ENCODE peak calls at places on chromosomes 3 and 15, in five cellular contexts. One of them, this sample, is unnamed.

GRCh38 chr3:65019412-65020093 is 331.8 kb upstream of the ADAMTS9 start:
- DNase-seq in fibroblast of lung: peak
- DNase-seq in H1: no peak
- DNase-seq in GM23248: no peak
- DNase-seq in AG10803: no peak
- DNase-seq in this sample: no peak

GRCh38 chr3:28171962-28172361 is 69.5 kb upstream of the CMC1 start:
- DNase-seq in GM23248: no peak
- DNase-seq in fibroblast of lung: no peak
- DNase-seq in H1: no peak
- DNase-seq in AG10803: no peak
- DNase-seq in this sample: no peak

GRCh38 chr15:39154136-39154770 is 426.6 kb upstream of the THBS1 start:
- DNase-seq in fibroblast of lung: no peak
- DNase-seq in AG10803: no peak
- DNase-seq in H1: no peak
- DNase-seq in GM23248: no peak
- DNase-seq in this sample: no peak

GRCh38 chr3:98556164-98557130 is 24.7 kb downstream of the GPR15 start:
- DNase-seq in AG10803: no peak
- DNase-seq in H1: no peak
- DNase-seq in fibroblast of lung: peak
- DNase-seq in GM23248: peak
- DNase-seq in this sample: no peak

GRCh38 chr3:169090559-169090958 is 573.0 kb downstream of the MECOM start:
- DNase-seq in GM23248: no peak
- DNase-seq in AG10803: peak
- DNase-seq in fibroblast of lung: peak
- DNase-seq in H1: no peak
- DNase-seq in this sample: no peak

GRCh38 chr3:177760803-177761202 is 563.5 kb upstream of the TBL1XR1 start:
- DNase-seq in GM23248: peak
- DNase-seq in fibroblast of lung: peak
- DNase-seq in H1: no peak
- DNase-seq in AG10803: peak
- DNase-seq in this sample: no peak

GRCh38 chr15:36810656-36811449 is 231.4 kb downstream of the CDIN1 start:
- DNase-seq in AG10803: no peak
- DNase-seq in fibroblast of lung: no peak
- DNase-seq in GM23248: no peak
- DNase-seq in H1: no peak
- DNase-seq in this sample: no peak

GRCh38 chr15:66622677-66623076 is 56.9 kb upstream of the LCTL start:
- DNase-seq in H1: no peak
- DNase-seq in GM23248: peak
- DNase-seq in AG10803: peak
- DNase-seq in fibroblast of lung: no peak
- DNase-seq in this sample: peak

GRCh38 chr3:46096336-46096735 is 69.1 kb upstream of the XCR1 start:
- DNase-seq in GM23248: peak
- DNase-seq in H1: no peak
- DNase-seq in AG10803: no peak
- DNase-seq in fibroblast of lung: peak
- DNase-seq in this sample: peak

GRCh38 chr15:66754789-66755188 is 52.8 kb downstream of the SMAD6 start:
- DNase-seq in H1: no peak
- DNase-seq in GM23248: no peak
- DNase-seq in AG10803: no peak
- DNase-seq in fibroblast of lung: no peak
- DNase-seq in this sample: no peak

GRCh38 chr15:43518073-43518761 is 809 bp downstream of the MAP1A start:
- DNase-seq in GM23248: peak
- DNase-seq in fibroblast of lung: peak
- DNase-seq in AG10803: peak
- DNase-seq in H1: peak
- DNase-seq in this sample: no peak

GRCh38 chr15:89068325-89068784 is 19.9 kb upstream of the ABHD2 start:
- DNase-seq in AG10803: peak
- DNase-seq in H1: no peak
- DNase-seq in fibroblast of lung: peak
- DNase-seq in GM23248: peak
- DNase-seq in this sample: peak

GRCh38 chr15:66269326-66270090 is 16.0 kb upstream of the MEGF11 start:
- DNase-seq in GM23248: peak
- DNase-seq in AG10803: peak
- DNase-seq in fibroblast of lung: peak
- DNase-seq in H1: no peak
- DNase-seq in this sample: peak

GRCh38 chr15:40342421-40343313 is 1.9 kb upstream of the CCDC9B start:
- DNase-seq in AG10803: no peak
- DNase-seq in fibroblast of lung: peak
- DNase-seq in H1: no peak
- DNase-seq in GM23248: peak
- DNase-seq in this sample: peak

GRCh38 chr15:77656294-77656693 is 23.6 kb upstream of the LINGO1 start:
- DNase-seq in fibroblast of lung: no peak
- DNase-seq in AG10803: no peak
- DNase-seq in GM23248: no peak
- DNase-seq in H1: no peak
- DNase-seq in this sample: no peak

GRCh38 chr3:196638922-196639516 is 475 bp upstream of the NRROS start:
- DNase-seq in H1: no peak
- DNase-seq in fibroblast of lung: no peak
- DNase-seq in AG10803: no peak
- DNase-seq in GM23248: peak
- DNase-seq in this sample: no peak

GRCh38 chr3:12479919-12480425 is 4.3 kb upstream of the TSEN2 start:
- DNase-seq in fibroblast of lung: peak
- DNase-seq in AG10803: peak
- DNase-seq in H1: peak
- DNase-seq in GM23248: peak
- DNase-seq in this sample: peak

GRCh38 chr3:99118381-99118780 is 216.9 kb upstream of the DCBLD2 start:
- DNase-seq in H1: no peak
- DNase-seq in fibroblast of lung: peak
- DNase-seq in AG10803: peak
- DNase-seq in GM23248: peak
- DNase-seq in this sample: no peak

GRCh38 chr3:9727041-9727595 is 4.4 kb upstream of the BRPF1 start:
- DNase-seq in AG10803: no peak
- DNase-seq in H1: peak
- DNase-seq in fibroblast of lung: no peak
- DNase-seq in GM23248: peak
- DNase-seq in this sample: no peak

GRCh38 chr3:171614318-171614967 is 154.2 kb upstream of the TNIK start:
- DNase-seq in fibroblast of lung: peak
- DNase-seq in GM23248: peak
- DNase-seq in AG10803: no peak
- DNase-seq in H1: peak
- DNase-seq in this sample: peak

GRCh38 chr3:52405066-52405465 is 39.8 kb downstream of the SEMA3G start:
- DNase-seq in AG10803: no peak
- DNase-seq in GM23248: no peak
- DNase-seq in H1: no peak
- DNase-seq in fibroblast of lung: no peak
- DNase-seq in this sample: no peak

GRCh38 chr3:42652611-42653302 is 740 bp upstream of the ZBTB47 start:
- DNase-seq in GM23248: peak
- DNase-seq in AG10803: peak
- DNase-seq in H1: peak
- DNase-seq in fibroblast of lung: peak
- DNase-seq in this sample: peak

GRCh38 chr3:132637590-132637989 is 22.0 kb downstream of the ACAD11 start:
- DNase-seq in H1: no peak
- DNase-seq in AG10803: peak
- DNase-seq in GM23248: peak
- DNase-seq in fibroblast of lung: peak
- DNase-seq in this sample: peak

GRCh38 chr15:82530606-82531379 is 9.5 kb downstream of the RPS17 start:
- DNase-seq in fibroblast of lung: peak
- DNase-seq in H1: peak
- DNase-seq in GM23248: peak
- DNase-seq in AG10803: peak
- DNase-seq in this sample: peak

GRCh38 chr3:179750720-179751328 is 98.0 kb downstream of the USP13 start:
- DNase-seq in H1: no peak
- DNase-seq in GM23248: peak
- DNase-seq in fibroblast of lung: peak
- DNase-seq in AG10803: peak
- DNase-seq in this sample: peak

GRCh38 chr3:17805461-17805940 is 63.1 kb upstream of the TBC1D5 start:
- DNase-seq in AG10803: no peak
- DNase-seq in H1: no peak
- DNase-seq in GM23248: no peak
- DNase-seq in fibroblast of lung: no peak
- DNase-seq in this sample: no peak

GRCh38 chr3:110149763-110150162 is 812.4 kb upstream of the DPPA4 start:
- DNase-seq in H1: no peak
- DNase-seq in AG10803: peak
- DNase-seq in GM23248: peak
- DNase-seq in fibroblast of lung: no peak
- DNase-seq in this sample: no peak

GRCh38 chr15:57313134-57313483 is 63.2 kb upstream of the CGNL1 start:
- DNase-seq in fibroblast of lung: no peak
- DNase-seq in H1: no peak
- DNase-seq in AG10803: no peak
- DNase-seq in GM23248: no peak
- DNase-seq in this sample: no peak

GRCh38 chr3:147422226-147422933 is 13.2 kb downstream of the ZIC1 start:
- DNase-seq in H1: no peak
- DNase-seq in fibroblast of lung: no peak
- DNase-seq in AG10803: no peak
- DNase-seq in GM23248: no peak
- DNase-seq in this sample: no peak

GRCh38 chr3:147422934-147423599 is 13.9 kb downstream of the ZIC1 start:
- DNase-seq in AG10803: no peak
- DNase-seq in H1: no peak
- DNase-seq in fibroblast of lung: no peak
- DNase-seq in GM23248: peak
- DNase-seq in this sample: no peak

GRCh38 chr3:147423601-147424324 is 14.6 kb downstream of the ZIC1 start:
- DNase-seq in GM23248: no peak
- DNase-seq in H1: no peak
- DNase-seq in AG10803: no peak
- DNase-seq in fibroblast of lung: no peak
- DNase-seq in this sample: no peak

GRCh38 chr3:147421184-147421912 is 12.2 kb downstream of the ZIC1 start:
- DNase-seq in H1: peak
- DNase-seq in GM23248: peak
- DNase-seq in AG10803: no peak
- DNase-seq in fibroblast of lung: no peak
- DNase-seq in this sample: no peak

DNA sequence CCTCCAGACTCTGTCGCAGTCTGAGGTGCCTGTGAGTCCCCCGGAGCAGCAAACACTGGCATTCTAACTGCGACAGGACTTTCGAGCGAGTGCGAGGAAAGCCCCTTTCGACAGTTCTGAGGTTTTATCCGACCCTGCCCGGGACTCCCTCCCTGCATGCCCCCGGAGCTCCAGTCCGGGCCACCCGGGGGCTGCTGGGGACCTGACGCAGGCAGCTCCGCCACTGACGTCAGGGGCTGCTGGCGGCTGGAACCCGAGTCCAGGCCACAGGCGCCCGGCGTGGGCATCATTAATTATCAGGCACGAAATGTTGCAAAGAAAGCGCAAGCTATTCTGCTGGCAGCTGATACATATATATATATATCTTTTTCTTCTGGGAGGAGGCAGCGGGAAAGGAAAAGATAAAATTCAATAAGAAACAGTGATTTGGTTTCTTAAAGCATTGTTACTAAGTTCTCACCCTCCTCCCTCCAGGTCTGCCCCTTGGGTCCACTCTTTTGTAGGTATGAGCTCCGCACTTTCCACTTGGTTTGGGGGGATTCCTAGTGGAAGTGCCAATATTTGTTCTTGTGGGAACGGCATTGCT is 15.3 kb downstream of the ZIC1 start:
- DNase-seq in GM23248: no peak
- DNase-seq in H1: peak
- DNase-seq in AG10803: no peak
- DNase-seq in fibroblast of lung: no peak
- DNase-seq in this sample: no peak
- H3K4me3 ChIP-seq in GM23248: no peak
- H3K4me3 ChIP-seq in H1: peak
- H3K4me3 ChIP-seq in AG10803: no peak
- H3K4me3 ChIP-seq in fibroblast of lung: no peak
- H3K4me3 ChIP-seq in this sample: no peak

DNA sequence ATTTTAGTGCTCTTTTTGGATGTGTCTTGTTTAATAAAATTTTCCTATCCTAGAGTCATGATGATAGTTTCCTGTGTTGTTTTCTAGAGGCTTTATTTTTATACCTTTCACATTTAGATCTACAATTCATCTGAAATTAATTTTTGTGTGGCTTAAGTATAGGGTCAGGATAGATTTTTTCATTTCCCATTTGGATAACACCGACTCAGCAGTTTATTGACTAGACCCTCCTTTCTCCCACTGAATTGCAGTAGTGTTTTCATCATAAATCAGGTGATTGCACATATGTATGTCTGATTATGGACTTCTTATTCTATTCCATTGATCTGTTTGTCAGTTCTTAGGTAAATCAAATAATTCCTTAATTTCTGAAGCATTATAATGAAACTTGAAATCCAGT is 10.4 kb downstream of the PRR23A start:
- DNase-seq in fibroblast of lung: no peak
- DNase-seq in AG10803: no peak
- DNase-seq in H1: no peak
- DNase-seq in GM23248: no peak
- DNase-seq in this sample: no peak
- H3K4me3 ChIP-seq in fibroblast of lung: no peak
- H3K4me3 ChIP-seq in AG10803: no peak
- H3K4me3 ChIP-seq in H1: no peak
- H3K4me3 ChIP-seq in GM23248: no peak
- H3K4me3 ChIP-seq in this sample: no peak

GRCh38 chr15:81298606-81299005 is 25.3 kb downstream of the STARD5 start:
- DNase-seq in fibroblast of lung: no peak
- DNase-seq in AG10803: no peak
- DNase-seq in H1: no peak
- DNase-seq in GM23248: no peak
- DNase-seq in this sample: no peak
- H3K4me3 ChIP-seq in fibroblast of lung: no peak
- H3K4me3 ChIP-seq in AG10803: no peak
- H3K4me3 ChIP-seq in H1: no peak
- H3K4me3 ChIP-seq in GM23248: no peak
- H3K4me3 ChIP-seq in this sample: no peak

GRCh38 chr3:122023335-122023734 is 1.3 kb upstream of the ILDR1 start:
- DNase-seq in AG10803: no peak
- DNase-seq in GM23248: no peak
- DNase-seq in fibroblast of lung: no peak
- DNase-seq in H1: no peak
- DNase-seq in this sample: no peak

GRCh38 chr3:122019493-122019892 is 2.6 kb downstream of the ILDR1 start:
- DNase-seq in H1: no peak
- DNase-seq in AG10803: no peak
- DNase-seq in fibroblast of lung: no peak
- DNase-seq in GM23248: no peak
- DNase-seq in this sample: no peak

GRCh38 chr3:122024800-122025199 is 2.8 kb upstream of the ILDR1 start:
- DNase-seq in H1: no peak
- DNase-seq in fibroblast of lung: no peak
- DNase-seq in AG10803: no peak
- DNase-seq in GM23248: no peak
- DNase-seq in this sample: no peak

GRCh38 chr3:122021037-122021436 is 1.0 kb downstream of the ILDR1 start:
- DNase-seq in AG10803: no peak
- DNase-seq in fibroblast of lung: no peak
- DNase-seq in GM23248: no peak
- DNase-seq in H1: no peak
- DNase-seq in this sample: no peak

GRCh38 chr3:122021811-122022401 is at the start of gene ILDR1:
- DNase-seq in fibroblast of lung: no peak
- DNase-seq in AG10803: no peak
- DNase-seq in H1: peak
- DNase-seq in GM23248: no peak
- DNase-seq in this sample: no peak
- H3K4me3 ChIP-seq in fibroblast of lung: no peak
- H3K4me3 ChIP-seq in AG10803: no peak
- H3K4me3 ChIP-seq in H1: peak
- H3K4me3 ChIP-seq in GM23248: no peak
- H3K4me3 ChIP-seq in this sample: no peak